ENCODE peak calls at places on chromosomes 12 and 14, in four cellular contexts. F, Q, X and T are unnamed samples.
A peak's percentile ranks its signal among the peaks of the same experiment; 100 is the strongest.

GRCh38 chr14:64544607-64545312 is 4.2 kb downstream of the HSPA2 start:
- DNase-seq in X (no peak), Q (no peak), F (peak; percentile 39), T (no peak)

GRCh38 chr12:44296624-44297197 is 460.8 kb downstream of the TMEM117 start:
- DNase-seq in F (no peak), X (no peak), Q (peak; percentile 66), T (no peak)

GRCh38 chr14:23640524-23641141 is 4.5 kb downstream of the DHRS2 start:
- DNase-seq in X (no peak), Q (peak; percentile 54), F (peak; percentile 49), T (no peak)

GRCh38 chr12:122371475-122372045 is 50.9 kb downstream of the CLIP1 start:
- DNase-seq in X (no peak), Q (no peak), F (no peak), T (no peak)

GRCh38 chr12:105419606-105420005 is 89.1 kb downstream of the C12orf75 start:
- DNase-seq in Q (no peak), X (no peak), F (no peak), T (no peak)

GRCh38 chr14:60654303-60654925 is 5.1 kb upstream of the SIX1 start:
- DNase-seq in X (no peak), F (peak; percentile 76), Q (no peak), T (no peak)

GRCh38 chr12:105562727-105563072 is 232.2 kb downstream of the C12orf75 start:
- DNase-seq in F (no peak), Q (no peak), X (no peak), T (peak; percentile 41)

GRCh38 chr14:65499138-65499537 is 86.6 kb downstream of the FUT8 start:
- DNase-seq in X (no peak), Q (no peak), F (no peak), T (no peak)

GRCh38 chr12:724194-724855 is 28.1 kb upstream of the WNK1 start:
- DNase-seq in Q (no peak), F (no peak), X (peak; percentile 36), T (peak; percentile 25)

GRCh38 chr12:122085006-122085405 is 6.5 kb downstream of the MLXIP start:
- DNase-seq in X (no peak), F (no peak), Q (no peak), T (no peak)

GRCh38 chr12:15613981-15614380 is 175.2 kb downstream of the EPS8 start:
- DNase-seq in X (no peak), Q (no peak), F (no peak), T (no peak)

DNA sequence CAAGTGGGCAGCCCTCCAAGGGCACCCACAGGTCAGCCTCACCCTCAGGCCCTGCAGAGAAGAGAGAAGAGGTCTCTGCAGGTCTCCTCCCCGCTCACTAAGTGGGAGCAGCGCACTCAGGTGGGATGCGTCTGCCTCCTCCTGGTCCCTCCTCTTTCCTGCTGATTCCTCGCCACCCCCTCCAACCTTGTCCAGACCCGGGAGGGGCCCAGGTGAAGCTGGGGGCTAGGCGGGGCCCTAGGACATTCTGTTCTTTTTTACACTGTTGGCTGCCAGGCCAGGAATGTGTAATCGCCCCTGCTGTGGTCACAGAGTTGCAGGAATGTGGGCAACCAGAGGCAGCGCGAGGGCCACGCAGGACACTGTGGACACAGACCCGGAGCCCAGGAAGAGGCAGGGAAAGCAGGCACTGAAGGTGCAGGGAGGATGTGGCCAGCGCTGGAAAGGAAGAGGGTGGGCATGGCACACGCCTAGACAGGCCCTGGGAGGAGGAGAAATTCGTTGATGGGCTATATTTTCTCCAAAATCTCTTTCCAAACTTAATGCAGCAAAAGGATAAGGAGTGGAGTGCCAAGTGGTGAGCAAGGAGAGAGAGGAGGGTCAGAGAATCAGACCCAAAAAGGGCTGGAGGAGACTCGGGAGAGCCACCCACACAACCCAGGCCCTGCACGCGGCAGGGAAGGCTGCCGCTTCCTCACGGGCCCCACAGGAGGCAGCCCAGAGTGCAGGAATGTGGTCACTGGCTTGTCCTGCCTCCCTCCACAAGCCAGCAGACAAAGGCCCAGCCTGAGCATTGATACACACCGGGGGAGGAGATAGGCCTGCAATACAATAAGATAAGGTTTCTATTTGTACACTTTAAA is 947 bp upstream of the SCNN1A start:
- DNase-seq in Q (peak; percentile 64), F (peak; percentile 64), X (peak; percentile 43), T (peak; percentile 86)
- TF ChIP-seq MAZ in Q (no peak), F (no peak), X (no peak), T (no peak)

GRCh38 chr12:96474206-96474605 is 15.2 kb upstream of the CFAP54 start:
- DNase-seq in F (no peak), X (no peak), Q (no peak), T (no peak)

GRCh38 chr12:96466939-96467751 is 22.2 kb upstream of the CFAP54 start:
- DNase-seq in F (peak; percentile 71), Q (no peak), X (no peak), T (no peak)

GRCh38 chr12:96473394-96474093 is 15.8 kb upstream of the CFAP54 start:
- DNase-seq in Q (no peak), X (no peak), F (peak; percentile 76), T (no peak)

GRCh38 chr12:96472384-96472783 is 17.0 kb upstream of the CFAP54 start:
- DNase-seq in Q (no peak), X (peak; percentile 13), F (no peak), T (no peak)

GRCh38 chr12:96471368-96472040 is 17.9 kb upstream of the CFAP54 start:
- DNase-seq in F (peak; percentile 82), X (no peak), Q (no peak), T (no peak)
- TF ChIP-seq RFX5 in F (no peak), X (no peak), Q (no peak), T (no peak)

GRCh38 chr12:78101181-78101876 is 270.6 kb downstream of the NAV3 start:
- DNase-seq in Q (no peak), F (no peak), X (no peak), T (no peak)
- TF ChIP-seq MAZ in Q (no peak), F (no peak), X (no peak), T (no peak)

DNA sequence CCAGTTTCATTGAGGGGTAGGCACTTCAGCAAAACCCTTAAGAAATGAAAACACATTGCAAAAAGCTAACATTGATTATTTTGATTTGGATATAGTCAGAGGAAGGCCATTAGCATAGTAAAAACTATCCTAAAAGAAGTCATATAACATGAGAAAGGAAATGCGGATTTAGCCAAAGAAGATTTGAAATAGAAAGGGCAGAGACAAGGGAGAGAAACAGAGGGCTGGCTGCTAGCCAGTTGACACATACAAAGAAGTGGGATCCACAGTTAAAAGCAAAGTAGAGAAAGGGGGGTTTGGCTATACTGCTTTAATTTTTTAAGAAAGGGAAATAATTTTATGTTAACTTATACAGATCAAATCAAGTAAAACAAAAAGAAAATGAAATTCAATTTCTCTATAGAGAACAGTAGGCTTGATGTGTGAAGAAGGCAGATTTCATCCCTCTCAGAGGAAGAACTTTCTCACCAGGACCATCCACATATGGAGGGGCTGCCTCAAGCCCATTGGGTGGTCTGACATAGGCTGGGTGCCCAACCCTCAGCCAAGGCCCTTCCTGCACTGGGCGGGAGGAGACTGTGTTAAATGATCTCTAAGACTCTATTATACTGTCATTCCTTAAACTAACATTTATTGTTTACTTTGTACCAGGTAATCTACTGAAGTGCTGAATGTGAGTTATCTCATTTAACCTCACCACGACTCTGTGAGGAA is 420.3 kb downstream of the CCDC91 start:
- DNase-seq in F (no peak), Q (no peak), X (no peak), T (no peak)
- TF ChIP-seq RFX5 in F (no peak), Q (no peak), X (no peak), T (no peak)

GRCh38 chr12:51082561-51083139 is 746 bp downstream of the CSRNP2 start:
- DNase-seq in Q (peak; percentile 7), X (no peak), F (peak; percentile 39), T (peak; percentile 52)
- TF ChIP-seq MAZ in Q (no peak), X (no peak), F (no peak), T (no peak)

GRCh38 chr12:38053655-38054464 is 262.7 kb upstream of the ALG10B start:
- DNase-seq in Q (peak; percentile 70), X (peak; percentile 58), F (no peak), T (peak; percentile 43)
- TF ChIP-seq RFX5 in Q (no peak), X (no peak), F (no peak), T (no peak)

GRCh38 chr12:65333649-65334048 is 55.2 kb downstream of the MSRB3 start:
- DNase-seq in Q (no peak), F (no peak), X (no peak), T (no peak)
- TF ChIP-seq MAZ in Q (no peak), F (no peak), X (no peak), T (no peak)

GRCh38 chr14:103108749-103109207 is 14.3 kb downstream of the EXOC3L4 start:
- DNase-seq in X (peak; percentile 60), Q (no peak), F (peak; percentile 73), T (no peak)
- TF ChIP-seq RFX5 in X (no peak), Q (no peak), F (no peak), T (no peak)

GRCh38 chr12:62190921-62191746 is 69.1 kb upstream of the USP15 start:
- DNase-seq in X (no peak), F (peak; percentile 23), Q (no peak), T (no peak)
- TF ChIP-seq MAZ in X (no peak), F (no peak), Q (no peak), T (no peak)

GRCh38 chr14:101237241-101237616 is 324.1 kb upstream of the DIO3 start:
- DNase-seq in F (no peak), X (no peak), Q (no peak), T (no peak)
- TF ChIP-seq RFX5 in F (no peak), X (no peak), Q (no peak), T (no peak)